ENCODE peak calls at places on chromosomes 5 and 9, in five cellular contexts. M is KBM-7, D is hypothalamus, E is substantia nigra, Q is psoas muscle. N is an unnamed sample.

GRCh38 chr5:55159763-55160492 is at the start of gene GPX8:
- DNase-seq in M (peak), D (no peak), E (no peak), Q (no peak), N (peak)

GRCh38 chr5:57176350-57176857 is 2.5 kb downstream of the GPBP1 start:
- DNase-seq in M (peak), D (no peak), E (no peak), Q (no peak), N (no peak)

GRCh38 chr9:107211331-107211730 is 71.7 kb upstream of the RAD23B start:
- DNase-seq in M (no peak), D (no peak), E (no peak), Q (no peak), N (no peak)

GRCh38 chr9:132842124-132843005 is 35.7 kb downstream of the AK8 start:
- DNase-seq in M (no peak), D (no peak), E (no peak), Q (no peak), N (no peak)

GRCh38 chr5:56950626-56951130 is 1.2 kb downstream of the MIER3 start:
- DNase-seq in M (peak), D (peak), E (peak), Q (peak), N (peak)

GRCh38 chr9:124297553-124297905 is 39.8 kb downstream of the NEK6 start:
- DNase-seq in M (no peak), D (peak), E (peak), Q (peak), N (no peak)

GRCh38 chr9:95413793-95414192 is 96.3 kb upstream of the FANCC start:
- DNase-seq in M (no peak), D (no peak), E (no peak), Q (no peak), N (no peak)

GRCh38 chr5:154478224-154478565 is at the start of gene HAND1:
- DNase-seq in M (no peak), D (no peak), E (no peak), Q (peak), N (no peak)

GRCh38 chr5:1200495-1201326 is 684 bp upstream of the SLC6A19 start:
- DNase-seq in M (no peak), D (no peak), E (no peak), Q (no peak), N (no peak)

GRCh38 chr9:37100317-37100716 is 20.1 kb upstream of the ZCCHC7 start:
- DNase-seq in M (no peak), D (no peak), E (no peak), Q (no peak), N (no peak)

GRCh38 chr5:19767987-19768386 is 220.0 kb downstream of the CDH18 start:
- DNase-seq in M (no peak), D (no peak), E (no peak), Q (no peak), N (no peak)

GRCh38 chr5:124536333-124536732 is 210.1 kb downstream of the ZNF608 start:
- DNase-seq in M (no peak), D (no peak), E (no peak), Q (no peak), N (peak)

GRCh38 chr9:132411091-132411508 is 1.1 kb downstream of the CFAP77 start:
- DNase-seq in M (peak), D (peak), E (peak), Q (peak), N (no peak)

GRCh38 chr9:22855956-22856355 is 409.3 kb downstream of the DMRTA1 start:
- DNase-seq in M (no peak), D (no peak), E (no peak), Q (no peak), N (no peak)

GRCh38 chr5:65812648-65813047 is 90.6 kb downstream of the NLN start:
- DNase-seq in M (no peak), D (no peak), E (no peak), Q (no peak), N (no peak)

GRCh38 chr9:119302988-119303698 is 66.1 kb downstream of the BRINP1 start:
- DNase-seq in M (no peak), D (no peak), E (no peak), Q (no peak), N (no peak)

GRCh38 chr9:2418619-2419018 is 203.0 kb upstream of the VLDLR start:
- DNase-seq in M (peak), D (no peak), E (no peak), Q (no peak), N (peak)

GRCh38 chr5:78522476-78523105 is 126.0 kb downstream of the LHFPL2 start:
- DNase-seq in M (no peak), D (no peak), E (no peak), Q (no peak), N (no peak)

GRCh38 chr9:98445576-98445975 is 190.1 kb upstream of the TBC1D2 start:
- DNase-seq in M (no peak), D (no peak), E (no peak), Q (no peak), N (no peak)

GRCh38 chr9:9412241-9412640 is 1200.6 kb downstream of the PTPRD start:
- DNase-seq in M (no peak), D (no peak), E (no peak), Q (no peak), N (no peak)

GRCh38 chr9:86867658-86868313 is 79.5 kb downstream of the GAS1 start:
- DNase-seq in M (no peak), D (no peak), E (no peak), Q (no peak), N (no peak)

GRCh38 chr9:95896580-95896979 is 21.1 kb downstream of the ERCC6L2 start:
- DNase-seq in M (no peak), D (no peak), E (no peak), Q (no peak), N (no peak)

GRCh38 chr9:133770076-133770777 is 32.1 kb upstream of the SARDH start:
- DNase-seq in M (no peak), D (no peak), E (no peak), Q (peak), N (no peak)

GRCh38 chr5:81904166-81904565 is 67.7 kb upstream of the ATG10 start:
- DNase-seq in M (no peak), D (no peak), E (no peak), Q (no peak), N (no peak)

GRCh38 chr9:130140701-130141100 is 31.5 kb upstream of the NCS1 start:
- DNase-seq in M (peak), D (no peak), E (no peak), Q (no peak), N (peak)

GRCh38 chr9:93968451-93969327 is 13.5 kb upstream of the BARX1 start:
- DNase-seq in M (no peak), D (no peak), E (no peak), Q (no peak), N (no peak)

GRCh38 chr9:93082841-93083411 is 13.1 kb upstream of the CARD19 start:
- DNase-seq in M (no peak), D (no peak), E (no peak), Q (no peak), N (no peak)